ENCODE peak calls at places on chromosome 10, in six cellular contexts. S is mesenchymal stem cell, V is IMR-90, J is neuronal stem cell, Q is H1, U is H9. P is an unnamed sample.

GRCh38 chr10:101760510-101760909 is 15.4 kb downstream of the FGF8 start:
- DNase-seq in V (no peak), Q (no peak), J (no peak), S (no peak), U (no peak), P (no peak)

GRCh38 chr10:112791447-112791846 is 158.6 kb upstream of the TCF7L2 start:
- DNase-seq in Q (no peak), S (no peak), J (no peak), V (no peak), U (no peak), P (no peak)

GRCh38 chr10:54815583-54815982 is 14.6 kb upstream of the PCDH15 start:
- DNase-seq in Q (no peak), S (no peak), U (no peak), J (no peak), V (no peak), P (no peak)

GRCh38 chr10:124627851-124628675 is 116.1 kb downstream of the FAM53B start:
- DNase-seq in J (no peak), U (no peak), V (no peak), S (no peak), Q (no peak), P (no peak)

GRCh38 chr10:131746785-131747184 is 154.0 kb upstream of the PPP2R2D start:
- DNase-seq in Q (no peak), J (no peak), S (no peak), V (no peak), U (no peak), P (peak)

GRCh38 chr10:120702032-120702431 is 149.1 kb upstream of the WDR11 start:
- DNase-seq in S (no peak), U (no peak), J (no peak), V (no peak), Q (no peak), P (no peak)

GRCh38 chr10:43610636-43611035 is 4.4 kb downstream of the ZNF485 start:
- DNase-seq in J (no peak), Q (no peak), U (no peak), V (peak), S (no peak), P (no peak)

GRCh38 chr10:68080853-68081431 is 5.9 kb upstream of the HERC4 start:
- DNase-seq in S (no peak), V (no peak), Q (no peak), U (no peak), J (no peak), P (no peak)

GRCh38 chr10:21754410-21755011 is 220.5 kb downstream of the MLLT10 start:
- DNase-seq in S (peak), Q (no peak), V (no peak), J (no peak), U (no peak), P (no peak)

GRCh38 chr10:129049501-129049900 is 417.5 kb upstream of the MGMT start:
- DNase-seq in V (no peak), U (no peak), S (no peak), Q (no peak), J (no peak), P (no peak)

GRCh38 chr10:114427124-114427852 is 23.0 kb upstream of the AFAP1L2 start:
- DNase-seq in U (no peak), Q (no peak), S (no peak), V (no peak), J (no peak), P (peak)

GRCh38 chr10:25017247-25017590 is 807 bp downstream of the THNSL1 start:
- DNase-seq in V (peak), U (no peak), S (no peak), J (no peak), Q (no peak), P (no peak)

GRCh38 chr10:76305930-76306612 is 874.6 kb downstream of the LRMDA start:
- DNase-seq in V (no peak), U (no peak), Q (no peak), J (no peak), S (no peak), P (no peak)

GRCh38 chr10:17354781-17355180 is 99.6 kb downstream of the ST8SIA6 start:
- DNase-seq in J (no peak), U (no peak), S (no peak), Q (no peak), V (no peak), P (no peak)

GRCh38 chr10:125788156-125789034 is 12.8 kb upstream of the MMP21 start:
- DNase-seq in S (no peak), J (no peak), V (no peak), U (no peak), Q (no peak), P (no peak)

GRCh38 chr10:13550813-13551212 is 22.0 kb upstream of the BEND7 start:
- DNase-seq in S (no peak), U (no peak), V (no peak), Q (no peak), J (no peak), P (no peak)

GRCh38 chr10:1670541-1671365 is 66.6 kb downstream of the ADARB2 start:
- DNase-seq in Q (no peak), V (no peak), U (no peak), J (no peak), S (no peak), P (no peak)

GRCh38 chr10:29949411-29950011 is 109.9 kb downstream of the JCAD start:
- DNase-seq in Q (no peak), U (no peak), S (peak), J (no peak), V (peak), P (no peak)

GRCh38 chr10:23099816-23100215 is 4.4 kb downstream of the MSRB2 start:
- DNase-seq in S (no peak), Q (no peak), J (no peak), U (no peak), V (peak), P (peak)

GRCh38 chr10:8473205-8473604 is 418.7 kb downstream of the GATA3 start:
- DNase-seq in U (no peak), S (no peak), V (peak), Q (no peak), J (no peak), P (no peak)

GRCh38 chr10:50361946-50362345 is 110.6 kb upstream of the ASAH2 start:
- DNase-seq in S (no peak), U (no peak), V (no peak), Q (no peak), J (no peak), P (no peak)

GRCh38 chr10:101602767-101603398 is 14.8 kb downstream of the DPCD start:
- DNase-seq in U (peak), S (peak), Q (peak), J (peak), V (peak), P (peak)

GRCh38 chr10:44978213-44978569 is 418 bp downstream of the DEPP1 start:
- DNase-seq in U (no peak), J (no peak), S (no peak), Q (no peak), V (no peak), P (no peak)

GRCh38 chr10:33801705-33802104 is 467.2 kb upstream of the NRP1 start:
- DNase-seq in S (no peak), J (no peak), U (no peak), V (peak), Q (no peak), P (peak)

GRCh38 chr10:133161486-133162051 is 1.6 kb downstream of the KNDC1 start:
- DNase-seq in S (no peak), U (no peak), V (no peak), Q (no peak), J (no peak), P (peak)

GRCh38 chr10:76282122-76283030 is 851.0 kb downstream of the LRMDA start:
- DNase-seq in J (no peak), Q (no peak), V (peak), U (no peak), S (peak), P (no peak)

GRCh38 chr10:109386921-109387320 is 536.4 kb downstream of the XPNPEP1 start:
- DNase-seq in U (no peak), Q (no peak), S (no peak), J (no peak), V (no peak), P (peak)

GRCh38 chr10:98414932-98415709 is at the start of gene PYROXD2:
- DNase-seq in V (peak), Q (peak), U (peak), S (peak), J (peak), P (peak)

GRCh38 chr10:16992611-16993119 is 136.9 kb downstream of the CUBN start:
- DNase-seq in U (no peak), J (no peak), V (no peak), Q (no peak), S (no peak), P (no peak)

GRCh38 chr10:130409346-130409745 is 273.2 kb downstream of the GLRX3 start:
- DNase-seq in U (peak), S (no peak), J (no peak), V (no peak), Q (no peak), P (no peak)

GRCh38 chr10:110471566-110472139 is 26.1 kb upstream of the DUSP5 start:
- DNase-seq in Q (no peak), V (peak), S (no peak), J (no peak), U (no peak), P (no peak)

GRCh38 chr10:132904169-132904813 is 38.1 kb downstream of the CFAP46 start:
- DNase-seq in J (peak), S (peak), V (peak), Q (peak), U (peak), P (peak)

GRCh38 chr10:75223507-75223906 is 12.2 kb downstream of the COMTD1 start:
- DNase-seq in S (no peak), J (no peak), U (peak), V (no peak), Q (no peak), P (peak)
- H2BK15ac ChIP-seq in S (no peak), J (no peak), U (no peak), V (no peak), Q (no peak), P (no peak)

GRCh38 chr10:61785410-61786105 is 115.9 kb upstream of the ARID5B start:
- DNase-seq in V (no peak), Q (no peak), S (no peak), U (no peak), J (no peak), P (no peak)

GRCh38 chr10:61786728-61787127 is 114.8 kb upstream of the ARID5B start:
- DNase-seq in V (peak), U (no peak), Q (no peak), J (no peak), S (peak), P (no peak)

GRCh38 chr10:61784354-61785131 is 117.0 kb upstream of the ARID5B start:
- DNase-seq in U (no peak), V (no peak), J (no peak), Q (no peak), S (no peak), P (no peak)

GRCh38 chr10:61789031-61789430 is 112.5 kb upstream of the ARID5B start:
- DNase-seq in J (no peak), Q (no peak), S (no peak), U (no peak), V (no peak), P (no peak)

GRCh38 chr10:61787170-61787569 is 114.3 kb upstream of the ARID5B start:
- DNase-seq in Q (no peak), U (no peak), J (no peak), S (no peak), V (no peak), P (no peak)
- H2BK15ac ChIP-seq in Q (no peak), U (no peak), J (no peak), S (peak), V (peak), P (no peak)

GRCh38 chr10:116873134-116873533 is 23.8 kb downstream of the ENO4 start:
- DNase-seq in U (no peak), V (no peak), S (no peak), J (no peak), Q (no peak), P (peak)
- H2BK15ac ChIP-seq in U (no peak), V (no peak), S (no peak), J (no peak), Q (no peak), P (no peak)

GRCh38 chr10:69907517-69907916 is 105.8 kb downstream of the COL13A1 start:
- DNase-seq in Q (no peak), V (no peak), S (no peak), U (no peak), J (no peak), P (no peak)
- H2BK15ac ChIP-seq in Q (no peak), V (no peak), S (no peak), U (no peak), J (no peak), P (no peak)

P was measured in mesendoderm.